ENCODE peak calls at places on chromosomes 12 and 14, in five cellular contexts. One of them, this sample, is unnamed.

GRCh38 chr14:89282191-89282590 is 134.8 kb downstream of the FOXN3 start:
- DNase-seq in AG04450: no peak
- DNase-seq in PC-3: no peak
- DNase-seq in heart right ventricle: no peak
- DNase-seq in GM12878: no peak
- DNase-seq in this sample: no peak

GRCh38 chr12:12724421-12725085 is 7.4 kb downstream of the CDKN1B start:
- DNase-seq in AG04450: no peak
- DNase-seq in heart right ventricle: no peak
- DNase-seq in GM12878: no peak
- DNase-seq in PC-3: peak
- DNase-seq in this sample: no peak

GRCh38 chr14:94145902-94146527 is 16.6 kb upstream of the IFI27L2 start:
- DNase-seq in AG04450: no peak
- DNase-seq in heart right ventricle: no peak
- DNase-seq in PC-3: no peak
- DNase-seq in GM12878: no peak
- DNase-seq in this sample: peak

GRCh38 chr14:50319721-50320120 is 7.6 kb downstream of the DMAC2L start:
- DNase-seq in heart right ventricle: no peak
- DNase-seq in GM12878: no peak
- DNase-seq in PC-3: peak
- DNase-seq in AG04450: no peak
- DNase-seq in this sample: peak

GRCh38 chr12:19744760-19745218 is 305.5 kb downstream of the AEBP2 start:
- DNase-seq in heart right ventricle: peak
- DNase-seq in PC-3: no peak
- DNase-seq in AG04450: peak
- DNase-seq in GM12878: no peak
- DNase-seq in this sample: peak

GRCh38 chr12:113620437-113620976 is 148.8 kb upstream of the LHX5 start:
- DNase-seq in GM12878: no peak
- DNase-seq in heart right ventricle: no peak
- DNase-seq in PC-3: no peak
- DNase-seq in AG04450: no peak
- DNase-seq in this sample: no peak

GRCh38 chr12:62785941-62786559 is 148.9 kb downstream of the PPM1H start:
- DNase-seq in heart right ventricle: peak
- DNase-seq in AG04450: peak
- DNase-seq in GM12878: no peak
- DNase-seq in PC-3: peak
- DNase-seq in this sample: peak

GRCh38 chr14:104552738-104553125 is 26.8 kb upstream of the C14orf180 start:
- DNase-seq in GM12878: no peak
- DNase-seq in AG04450: no peak
- DNase-seq in heart right ventricle: no peak
- DNase-seq in PC-3: no peak
- DNase-seq in this sample: no peak

GRCh38 chr12:82866946-82867345 is 180.2 kb downstream of the TMTC2 start:
- DNase-seq in AG04450: no peak
- DNase-seq in PC-3: no peak
- DNase-seq in GM12878: no peak
- DNase-seq in heart right ventricle: no peak
- DNase-seq in this sample: no peak

GRCh38 chr12:401235-402126 is at the start of gene CCDC77:
- DNase-seq in GM12878: peak
- DNase-seq in AG04450: peak
- DNase-seq in heart right ventricle: peak
- DNase-seq in PC-3: peak
- DNase-seq in this sample: peak

GRCh38 chr12:47985596-47986265 is 18.5 kb downstream of the COL2A1 start:
- DNase-seq in heart right ventricle: no peak
- DNase-seq in GM12878: no peak
- DNase-seq in AG04450: no peak
- DNase-seq in PC-3: no peak
- DNase-seq in this sample: no peak

GRCh38 chr14:60095781-60096450 is 4.2 kb downstream of the PCNX4 start:
- DNase-seq in AG04450: peak
- DNase-seq in heart right ventricle: no peak
- DNase-seq in GM12878: no peak
- DNase-seq in PC-3: peak
- DNase-seq in this sample: peak

GRCh38 chr12:105120551-105120950 is 13.0 kb downstream of the WASHC4 start:
- DNase-seq in GM12878: no peak
- DNase-seq in heart right ventricle: no peak
- DNase-seq in AG04450: no peak
- DNase-seq in PC-3: peak
- DNase-seq in this sample: no peak

GRCh38 chr12:52568111-52568510 is 5.5 kb downstream of the KRT74 start:
- DNase-seq in PC-3: no peak
- DNase-seq in GM12878: no peak
- DNase-seq in AG04450: no peak
- DNase-seq in heart right ventricle: no peak
- DNase-seq in this sample: no peak

GRCh38 chr14:103443106-103443505 is 57.9 kb downstream of the MARK3 start:
- DNase-seq in GM12878: no peak
- DNase-seq in heart right ventricle: no peak
- DNase-seq in AG04450: no peak
- DNase-seq in PC-3: no peak
- DNase-seq in this sample: no peak

GRCh38 chr14:100827751-100828447 is 2.0 kb downstream of the MEG3 start:
- DNase-seq in PC-3: peak
- DNase-seq in heart right ventricle: no peak
- DNase-seq in AG04450: peak
- DNase-seq in GM12878: no peak
- DNase-seq in this sample: peak
- TF ChIP-seq CTCF in PC-3: peak
- TF ChIP-seq CTCF in heart right ventricle: peak
- TF ChIP-seq CTCF in AG04450: peak
- TF ChIP-seq CTCF in GM12878: no peak
- TF ChIP-seq CTCF in this sample: peak

GRCh38 chr12:73057428-73057827 is 785.3 kb downstream of the TRHDE start:
- DNase-seq in PC-3: no peak
- DNase-seq in heart right ventricle: no peak
- DNase-seq in AG04450: no peak
- DNase-seq in GM12878: no peak
- DNase-seq in this sample: no peak

DNA sequence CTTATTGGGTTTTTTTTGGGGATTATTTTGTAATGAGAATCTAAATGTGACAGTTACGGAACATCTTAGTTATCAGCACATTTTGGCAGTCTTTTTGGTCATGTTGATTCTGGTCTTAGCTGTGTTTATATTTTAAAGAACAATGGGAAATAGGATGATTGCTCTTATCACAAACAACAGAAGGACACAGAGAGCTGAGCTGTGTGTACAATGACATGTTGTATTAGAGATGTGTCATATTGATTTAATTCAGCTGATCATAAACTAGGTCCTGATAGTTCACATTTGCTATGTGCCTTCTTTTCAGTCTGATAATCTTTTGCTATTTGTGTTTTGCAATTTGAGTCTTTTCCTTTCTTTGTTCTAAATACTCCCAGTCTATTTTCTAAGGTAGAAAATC is 781.7 kb downstream of the TRHDE start:
- DNase-seq in AG04450: no peak
- DNase-seq in GM12878: no peak
- DNase-seq in PC-3: no peak
- DNase-seq in heart right ventricle: no peak
- DNase-seq in this sample: no peak
- H3K4me3 ChIP-seq in AG04450: no peak
- H3K4me3 ChIP-seq in GM12878: no peak
- H3K4me3 ChIP-seq in PC-3: no peak
- H3K4me3 ChIP-seq in heart right ventricle: no peak
- H3K4me3 ChIP-seq in this sample: no peak

GRCh38 chr12:102300824-102301461 is 103.3 kb upstream of the PMCH start:
- DNase-seq in AG04450: no peak
- DNase-seq in GM12878: peak
- DNase-seq in PC-3: peak
- DNase-seq in heart right ventricle: no peak
- DNase-seq in this sample: peak
- TF ChIP-seq CTCF in AG04450: peak
- TF ChIP-seq CTCF in GM12878: peak
- TF ChIP-seq CTCF in PC-3: peak
- TF ChIP-seq CTCF in heart right ventricle: peak
- TF ChIP-seq CTCF in this sample: peak

GRCh38 chr12:2832550-2833127 is 2.2 kb downstream of the NRIP2 start:
- DNase-seq in GM12878: no peak
- DNase-seq in heart right ventricle: no peak
- DNase-seq in PC-3: no peak
- DNase-seq in AG04450: no peak
- DNase-seq in this sample: no peak
- H3K4me3 ChIP-seq in GM12878: no peak
- H3K4me3 ChIP-seq in heart right ventricle: no peak
- H3K4me3 ChIP-seq in PC-3: no peak
- H3K4me3 ChIP-seq in AG04450: no peak
- H3K4me3 ChIP-seq in this sample: no peak

GRCh38 chr14:48686650-48687049 is 899.5 kb downstream of the RPS29 start:
- DNase-seq in AG04450: no peak
- DNase-seq in heart right ventricle: no peak
- DNase-seq in PC-3: no peak
- DNase-seq in GM12878: no peak
- DNase-seq in this sample: no peak

GRCh38 chr14:48693793-48694192 is 892.4 kb downstream of the RPS29 start:
- DNase-seq in PC-3: no peak
- DNase-seq in GM12878: no peak
- DNase-seq in heart right ventricle: no peak
- DNase-seq in AG04450: no peak
- DNase-seq in this sample: no peak

GRCh38 chr14:48690349-48690748 is 895.8 kb downstream of the RPS29 start:
- DNase-seq in GM12878: no peak
- DNase-seq in PC-3: peak
- DNase-seq in heart right ventricle: no peak
- DNase-seq in AG04450: no peak
- DNase-seq in this sample: peak
- TF ChIP-seq CTCF in GM12878: no peak
- TF ChIP-seq CTCF in PC-3: peak
- TF ChIP-seq CTCF in heart right ventricle: no peak
- TF ChIP-seq CTCF in AG04450: peak
- TF ChIP-seq CTCF in this sample: no peak

GRCh38 chr14:69355955-69356321 is 42.2 kb downstream of the ERH start:
- DNase-seq in heart right ventricle: no peak
- DNase-seq in PC-3: peak
- DNase-seq in GM12878: no peak
- DNase-seq in AG04450: no peak
- DNase-seq in this sample: no peak

GRCh38 chr14:69356903-69357543 is 41.1 kb downstream of the ERH start:
- DNase-seq in GM12878: no peak
- DNase-seq in PC-3: no peak
- DNase-seq in AG04450: no peak
- DNase-seq in heart right ventricle: no peak
- DNase-seq in this sample: peak

GRCh38 chr14:69353168-69353567 is 44.9 kb downstream of the ERH start:
- DNase-seq in PC-3: no peak
- DNase-seq in AG04450: no peak
- DNase-seq in GM12878: no peak
- DNase-seq in heart right ventricle: no peak
- DNase-seq in this sample: no peak

GRCh38 chr14:69355155-69355954 is 42.7 kb downstream of the ERH start:
- DNase-seq in PC-3: no peak
- DNase-seq in heart right ventricle: no peak
- DNase-seq in GM12878: no peak
- DNase-seq in AG04450: no peak
- DNase-seq in this sample: no peak

DNA sequence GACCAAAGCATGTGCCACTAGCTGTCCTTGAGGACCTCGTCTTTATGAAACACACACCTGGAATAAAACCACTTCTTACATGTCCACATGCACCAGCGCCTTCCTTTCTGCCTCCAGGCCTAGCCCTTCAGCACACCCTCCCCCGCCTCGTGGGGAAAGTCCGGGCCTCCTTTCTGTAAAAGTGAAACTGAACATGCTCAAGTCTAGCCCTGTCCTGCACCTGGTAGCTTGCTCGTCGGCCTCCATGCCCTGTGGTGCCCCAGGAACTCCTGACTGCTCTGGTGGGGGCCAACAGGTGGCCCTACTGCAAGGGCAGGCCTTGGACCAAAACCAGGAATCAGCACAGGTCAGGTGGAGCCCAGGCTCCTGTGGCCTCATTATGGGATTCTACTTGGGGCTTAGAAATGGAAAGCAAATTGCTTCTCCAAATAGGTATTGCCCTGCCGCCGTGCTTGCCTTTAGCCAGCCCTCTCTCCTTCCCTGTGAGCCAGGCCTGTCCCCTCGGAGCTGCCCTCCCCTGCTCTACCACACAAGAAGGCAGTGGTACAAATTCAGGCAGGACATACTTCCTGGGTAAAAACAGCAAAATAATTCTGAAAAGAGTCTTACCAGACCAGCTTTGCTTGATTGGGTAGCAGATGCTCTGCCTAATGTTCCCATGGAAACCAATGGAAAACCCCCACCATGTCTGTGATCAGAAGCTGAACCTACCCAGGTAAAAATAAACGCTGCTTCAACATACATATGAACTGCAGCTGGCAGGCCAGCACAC is 43.5 kb downstream of the ERH start:
- DNase-seq in AG04450: no peak
- DNase-seq in GM12878: peak
- DNase-seq in PC-3: no peak
- DNase-seq in heart right ventricle: no peak
- DNase-seq in this sample: peak
- H3K4me3 ChIP-seq in AG04450: no peak
- H3K4me3 ChIP-seq in GM12878: peak
- H3K4me3 ChIP-seq in PC-3: no peak
- H3K4me3 ChIP-seq in heart right ventricle: no peak
- H3K4me3 ChIP-seq in this sample: no peak

GRCh38 chr12:45546545-45546944 is 183.0 kb upstream of the ARID2 start:
- DNase-seq in AG04450: no peak
- DNase-seq in heart right ventricle: no peak
- DNase-seq in PC-3: no peak
- DNase-seq in GM12878: no peak
- DNase-seq in this sample: no peak

GRCh38 chr12:45547132-45547531 is 182.4 kb upstream of the ARID2 start:
- DNase-seq in heart right ventricle: no peak
- DNase-seq in AG04450: no peak
- DNase-seq in GM12878: no peak
- DNase-seq in PC-3: no peak
- DNase-seq in this sample: no peak

GRCh38 chr12:45543887-45544286 is 185.6 kb upstream of the ARID2 start:
- DNase-seq in GM12878: peak
- DNase-seq in AG04450: peak
- DNase-seq in heart right ventricle: peak
- DNase-seq in PC-3: peak
- DNase-seq in this sample: peak

GRCh38 chr12:45549503-45549902 is 180.0 kb upstream of the ARID2 start:
- DNase-seq in AG04450: no peak
- DNase-seq in heart right ventricle: no peak
- DNase-seq in GM12878: no peak
- DNase-seq in PC-3: no peak
- DNase-seq in this sample: no peak

DNA sequence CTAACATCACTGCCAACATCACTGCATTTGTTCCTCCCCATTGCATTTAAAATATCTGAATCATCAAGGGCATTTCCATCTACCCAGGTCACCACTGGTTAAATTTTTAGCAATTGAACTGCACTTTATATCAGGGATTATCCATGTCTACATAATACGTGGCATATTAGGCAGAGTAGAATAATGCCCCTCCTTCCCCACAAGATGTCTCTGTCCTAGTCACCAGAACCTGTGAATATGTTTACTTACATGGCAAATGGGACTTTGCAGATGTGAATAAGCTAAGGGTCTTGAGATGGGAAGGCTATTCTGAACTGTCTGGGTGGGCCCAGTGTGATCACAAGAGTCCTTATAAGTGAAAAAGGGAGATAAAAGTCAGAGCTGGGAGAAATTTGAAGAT is 181.7 kb upstream of the ARID2 start:
- DNase-seq in PC-3: peak
- DNase-seq in AG04450: no peak
- DNase-seq in heart right ventricle: no peak
- DNase-seq in GM12878: no peak
- DNase-seq in this sample: peak
- TF ChIP-seq CTCF in PC-3: no peak
- TF ChIP-seq CTCF in AG04450: no peak
- TF ChIP-seq CTCF in heart right ventricle: peak
- TF ChIP-seq CTCF in GM12878: peak
- TF ChIP-seq CTCF in this sample: peak

This sample was measured in epithelial cell of esophagus.